ENCODE peak calls at places on chromosomes 16 and 17, in ten cellular contexts. V, W, D, H, E, F, Y, X, Z and Q are unnamed samples.

GRCh38 chr16:24838554-24839266 is 7.1 kb upstream of the SLC5A11 start:
- DNase-seq in V (peak), W (no peak), D (no peak), H (no peak), E (no peak), F (peak), Y (peak), X (peak), Z (peak), Q (peak)

GRCh38 chr17:82659886-82660285 is 11.6 kb upstream of the WDR45B start:
- DNase-seq in V (peak), W (no peak), D (no peak), H (no peak), E (no peak), F (no peak), Y (no peak), X (no peak), Z (no peak), Q (no peak)

GRCh38 chr17:35373532-35373983 is at the start of gene SLFN11:
- DNase-seq in V (peak), W (peak), D (peak), H (peak), E (no peak), F (peak), Y (peak), X (peak), Z (peak), Q (peak)

GRCh38 chr16:68091604-68092261 is 6.6 kb downstream of the NFATC3 start:
- DNase-seq in V (no peak), W (no peak), D (no peak), H (no peak), E (no peak), F (peak), Y (peak), X (no peak), Z (peak), Q (peak)

GRCh38 chr17:5049314-5049819 is 14.1 kb upstream of the SLC52A1 start:
- DNase-seq in V (no peak), W (no peak), D (no peak), H (peak), E (no peak), F (no peak), Y (no peak), X (no peak), Z (no peak), Q (no peak)

GRCh38 chr17:16287563-16288027 is 65.7 kb downstream of the CENPV start:
- DNase-seq in V (no peak), W (no peak), D (no peak), H (no peak), E (no peak), F (peak), Y (peak), X (peak), Z (peak), Q (no peak)

GRCh38 chr17:83077411-83077810 is 2.0 kb upstream of the METRNL start:
- DNase-seq in V (no peak), W (no peak), D (no peak), H (no peak), E (no peak), F (no peak), Y (no peak), X (no peak), Z (no peak), Q (no peak)

GRCh38 chr17:80362428-80363119 is 52.4 kb upstream of the ENDOV start:
- DNase-seq in V (peak), W (peak), D (no peak), H (no peak), E (no peak), F (peak), Y (peak), X (peak), Z (peak), Q (no peak)

GRCh38 chr17:17305282-17305801 is 2.2 kb downstream of the NT5M start:
- DNase-seq in V (peak), W (no peak), D (no peak), H (peak), E (no peak), F (peak), Y (no peak), X (no peak), Z (no peak), Q (no peak)

GRCh38 chr16:55543470-55543869 is 23.0 kb upstream of the CAPNS2 start:
- DNase-seq in V (no peak), W (no peak), D (no peak), H (no peak), E (no peak), F (peak), Y (peak), X (no peak), Z (no peak), Q (no peak)

GRCh38 chr17:30576326-30576861 is 99.2 kb downstream of the GOSR1 start:
- DNase-seq in V (no peak), W (no peak), D (no peak), H (no peak), E (no peak), F (no peak), Y (no peak), X (no peak), Z (no peak), Q (no peak)

GRCh38 chr17:19683117-19683516 is 33.3 kb downstream of the SLC47A2 start:
- DNase-seq in V (no peak), W (no peak), D (no peak), H (no peak), E (no peak), F (no peak), Y (no peak), X (no peak), Z (no peak), Q (no peak)

GRCh38 chr17:54983260-54983659 is 14.7 kb downstream of the STXBP4 start:
- DNase-seq in V (no peak), W (no peak), D (no peak), H (no peak), E (no peak), F (no peak), Y (no peak), X (no peak), Z (no peak), Q (no peak)

GRCh38 chr16:70576431-70577255 is 53.0 kb downstream of the SF3B3 start:
- DNase-seq in V (no peak), W (no peak), D (no peak), H (no peak), E (no peak), F (peak), Y (peak), X (no peak), Z (peak), Q (peak)

GRCh38 chr17:28796062-28796461 is 46.5 kb downstream of the FAM222B start:
- DNase-seq in V (no peak), W (no peak), D (no peak), H (no peak), E (no peak), F (no peak), Y (no peak), X (no peak), Z (no peak), Q (no peak)

GRCh38 chr17:19727466-19728113 is 11.2 kb upstream of the SLC47A2 start:
- DNase-seq in V (peak), W (peak), D (no peak), H (no peak), E (no peak), F (peak), Y (peak), X (peak), Z (peak), Q (peak)

GRCh38 chr17:41464682-41465081 is 2.5 kb downstream of the KRT32 start:
- DNase-seq in V (no peak), W (peak), D (peak), H (no peak), E (no peak), F (peak), Y (peak), X (peak), Z (peak), Q (peak)

GRCh38 chr17:54968954-54969400 is 412 bp downstream of the STXBP4 start:
- DNase-seq in V (no peak), W (no peak), D (no peak), H (no peak), E (no peak), F (peak), Y (peak), X (no peak), Z (no peak), Q (no peak)

GRCh38 chr17:35709874-35710273 is 21.6 kb upstream of the RASL10B start:
- DNase-seq in V (no peak), W (no peak), D (no peak), H (no peak), E (no peak), F (peak), Y (peak), X (no peak), Z (no peak), Q (no peak)

GRCh38 chr17:4583206-4583605 is 1.1 kb upstream of the SMTNL2 start:
- DNase-seq in V (no peak), W (no peak), D (no peak), H (no peak), E (no peak), F (no peak), Y (no peak), X (no peak), Z (no peak), Q (no peak)

GRCh38 chr16:17159616-17160015 is 311.1 kb downstream of the XYLT1 start:
- DNase-seq in V (no peak), W (no peak), D (no peak), H (no peak), E (peak), F (no peak), Y (no peak), X (no peak), Z (no peak), Q (no peak)

GRCh38 chr17:29179232-29180036 is 764 bp downstream of the MYO18A start:
- DNase-seq in V (no peak), W (peak), D (peak), H (no peak), E (peak), F (no peak), Y (no peak), X (no peak), Z (no peak), Q (peak)

GRCh38 chr16:62050793-62051192 is 14.6 kb upstream of the CDH8 start:
- DNase-seq in V (no peak), W (no peak), D (no peak), H (no peak), E (no peak), F (no peak), Y (no peak), X (no peak), Z (no peak), Q (no peak)

GRCh38 chr17:81566461-81567126 is 14.4 kb upstream of the FAAP100 start:
- DNase-seq in V (peak), W (peak), D (peak), H (no peak), E (no peak), F (peak), Y (peak), X (peak), Z (peak), Q (peak)

GRCh38 chr17:73526851-73527250 is 117.4 kb downstream of the SDK2 start:
- DNase-seq in V (no peak), W (no peak), D (no peak), H (no peak), E (no peak), F (no peak), Y (no peak), X (no peak), Z (no peak), Q (peak)

GRCh38 chr17:82230627-82231311 is 1.9 kb downstream of the SLC16A3 start:
- DNase-seq in V (peak), W (peak), D (peak), H (peak), E (peak), F (peak), Y (peak), X (peak), Z (peak), Q (peak)

GRCh38 chr16:68064791-68065365 is 20.3 kb upstream of the NFATC3 start:
- DNase-seq in V (peak), W (peak), D (peak), H (peak), E (no peak), F (peak), Y (peak), X (peak), Z (peak), Q (peak)

GRCh38 chr17:70138309-70138865 is 30.9 kb upstream of the KCNJ2 start:
- DNase-seq in V (no peak), W (no peak), D (no peak), H (no peak), E (no peak), F (no peak), Y (no peak), X (peak), Z (peak), Q (no peak)

GRCh38 chr17:64183815-64184397 is 54.0 kb upstream of the ERN1 start:
- DNase-seq in V (no peak), W (no peak), D (no peak), H (no peak), E (no peak), F (peak), Y (peak), X (no peak), Z (peak), Q (no peak)

GRCh38 chr17:2904135-2904534 is 107.9 kb downstream of the RAP1GAP2 start:
- DNase-seq in V (no peak), W (peak), D (peak), H (no peak), E (peak), F (no peak), Y (no peak), X (no peak), Z (peak), Q (no peak)

GRCh38 chr17:28293994-28294393 is 25.0 kb upstream of the TMEM97 start:
- DNase-seq in V (no peak), W (no peak), D (no peak), H (no peak), E (no peak), F (no peak), Y (no peak), X (no peak), Z (no peak), Q (no peak)

GRCh38 chr17:16190703-16191360 is 24.5 kb downstream of the NCOR1 start:
- DNase-seq in V (no peak), W (no peak), D (no peak), H (no peak), E (no peak), F (no peak), Y (no peak), X (no peak), Z (no peak), Q (no peak)

GRCh38 chr16:85028638-85029412 is 1.2 kb downstream of the KIAA0513 start:
- DNase-seq in V (peak), W (no peak), D (no peak), H (peak), E (no peak), F (no peak), Y (peak), X (no peak), Z (peak), Q (peak)

GRCh38 chr17:41748275-41748674 is 13.8 kb upstream of the HAP1 start:
- DNase-seq in V (no peak), W (no peak), D (no peak), H (no peak), E (no peak), F (no peak), Y (no peak), X (no peak), Z (no peak), Q (no peak)

GRCh38 chr16:67847064-67847861 is at the start of gene CENPT:
- DNase-seq in V (no peak), W (peak), D (no peak), H (no peak), E (no peak), F (peak), Y (no peak), X (no peak), Z (peak), Q (peak)

GRCh38 chr16:668519-669171 is 713 bp downstream of the RHOT2 start:
- DNase-seq in V (no peak), W (no peak), D (no peak), H (no peak), E (no peak), F (peak), Y (no peak), X (no peak), Z (no peak), Q (no peak)

GRCh38 chr16:59148312-59148711 is 414.2 kb upstream of the GOT2 start:
- DNase-seq in V (peak), W (no peak), D (no peak), H (no peak), E (no peak), F (peak), Y (no peak), X (peak), Z (no peak), Q (no peak)

GRCh38 chr17:17526369-17526768 is 30.2 kb upstream of the RASD1 start:
- DNase-seq in V (no peak), W (peak), D (peak), H (no peak), E (no peak), F (no peak), Y (no peak), X (no peak), Z (no peak), Q (no peak)

GRCh38 chr16:88922826-88923410 is 54.1 kb downstream of the CBFA2T3 start:
- DNase-seq in V (no peak), W (no peak), D (no peak), H (peak), E (no peak), F (no peak), Y (no peak), X (no peak), Z (no peak), Q (no peak)

GRCh38 chr16:88921603-88921995 is 55.1 kb upstream of the PABPN1L start:
- DNase-seq in V (no peak), W (no peak), D (no peak), H (peak), E (no peak), F (no peak), Y (no peak), X (no peak), Z (no peak), Q (no peak)

GRCh38 chr16:88922114-88922825 is 54.7 kb downstream of the CBFA2T3 start:
- DNase-seq in V (peak), W (peak), D (peak), H (no peak), E (no peak), F (peak), Y (peak), X (peak), Z (peak), Q (peak)

GRCh38 chr16:88923450-88923849 is 53.6 kb downstream of the CBFA2T3 start:
- DNase-seq in V (no peak), W (no peak), D (no peak), H (peak), E (no peak), F (no peak), Y (no peak), X (no peak), Z (no peak), Q (no peak)

DNA sequence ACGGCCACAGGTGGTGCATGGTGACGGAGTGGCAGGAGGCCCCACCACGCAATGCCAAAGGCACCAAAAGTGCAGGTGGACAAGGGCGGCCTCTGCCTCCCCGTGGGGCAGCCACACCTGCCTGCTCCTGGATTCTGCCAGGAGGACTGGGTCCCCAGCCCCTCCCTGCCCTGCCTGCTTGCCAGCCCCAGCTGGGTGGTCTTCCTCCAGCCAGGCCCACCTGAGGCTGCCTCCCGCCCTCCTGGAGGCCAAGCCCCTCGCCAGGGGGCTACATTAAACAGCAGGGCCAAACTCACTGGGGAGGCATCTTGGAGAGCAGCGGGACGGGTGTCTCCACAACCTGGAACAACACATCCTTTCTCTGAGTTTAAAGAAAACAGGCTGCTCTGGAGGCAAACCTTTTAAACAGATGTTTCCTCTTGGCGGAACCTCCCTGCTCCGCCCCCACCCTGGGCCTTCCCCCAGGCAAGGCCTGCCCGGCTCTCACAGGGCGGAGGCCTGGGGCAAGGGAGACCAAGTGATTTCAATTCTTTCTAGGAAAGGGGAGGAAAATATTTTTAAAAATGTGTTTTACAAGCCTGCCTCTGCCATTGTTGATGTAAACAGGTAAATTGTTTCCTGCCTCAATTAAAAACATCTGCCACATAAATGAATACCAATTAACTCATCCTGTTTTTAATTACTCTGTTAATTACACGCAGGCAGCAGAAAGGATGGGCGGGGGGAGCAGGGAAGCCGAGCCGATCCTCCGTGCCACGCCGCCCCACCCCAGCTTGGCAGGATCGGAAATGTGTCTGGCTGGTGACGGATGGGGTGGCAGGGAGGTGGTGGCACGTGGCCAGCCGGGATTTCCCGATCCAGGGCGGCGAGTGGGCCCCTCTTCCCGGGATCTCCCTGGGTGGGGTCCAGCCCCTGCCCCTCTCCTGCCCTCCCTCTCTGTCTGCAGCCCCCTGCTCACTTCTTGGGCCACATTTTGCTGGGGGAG is 54.5 kb upstream of the PABPN1L start:
- DNase-seq in V (no peak), W (peak), D (peak), H (no peak), E (no peak), F (peak), Y (peak), X (peak), Z (peak), Q (peak)
- H3K4me3 ChIP-seq in V (no peak), W (peak), D (peak), H (no peak), E (no peak), F (no peak), Y (no peak), X (no peak), Z (no peak), Q (no peak)

GRCh38 chr17:9801505-9801904 is 10.1 kb upstream of the DHRS7C start:
- DNase-seq in V (no peak), W (no peak), D (no peak), H (no peak), E (no peak), F (no peak), Y (no peak), X (no peak), Z (no peak), Q (no peak)
- H3K4me3 ChIP-seq in V (no peak), W (no peak), D (no peak), H (no peak), E (no peak), F (no peak), Y (no peak), X (no peak), Z (no peak), Q (no peak)

DNA sequence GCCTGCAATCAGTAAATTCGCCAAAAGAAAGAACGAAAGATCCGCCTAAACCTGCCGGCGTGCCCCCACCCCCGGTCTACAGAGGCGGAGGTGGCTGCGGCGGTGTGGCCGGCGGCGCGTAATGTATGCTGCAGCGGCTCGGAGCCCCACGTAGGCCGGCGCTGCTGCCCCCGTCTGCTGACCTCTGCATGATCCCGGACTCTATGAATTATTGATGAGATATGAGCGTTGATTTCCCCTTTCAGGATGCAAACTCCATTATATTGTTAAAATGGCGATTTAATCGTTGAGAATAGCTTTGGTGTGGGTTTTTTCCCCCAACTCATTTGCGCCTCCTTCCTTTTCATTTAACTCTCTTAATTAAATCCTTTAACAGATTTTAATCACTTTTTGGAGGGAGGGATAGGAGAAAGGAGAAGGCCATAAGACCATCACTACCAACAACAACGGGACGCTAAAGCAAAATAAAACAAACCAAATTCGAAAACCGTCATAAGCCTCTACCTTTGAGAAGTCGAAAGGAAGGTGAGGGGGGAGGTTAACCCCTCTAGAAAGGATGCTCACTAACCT is 3.6 kb downstream of the HOXB3 start:
- DNase-seq in V (no peak), W (no peak), D (no peak), H (no peak), E (no peak), F (no peak), Y (peak), X (no peak), Z (no peak), Q (no peak)
- H3K4me3 ChIP-seq in V (peak), W (peak), D (peak), H (peak), E (no peak), F (no peak), Y (peak), X (peak), Z (no peak), Q (no peak)

DNA sequence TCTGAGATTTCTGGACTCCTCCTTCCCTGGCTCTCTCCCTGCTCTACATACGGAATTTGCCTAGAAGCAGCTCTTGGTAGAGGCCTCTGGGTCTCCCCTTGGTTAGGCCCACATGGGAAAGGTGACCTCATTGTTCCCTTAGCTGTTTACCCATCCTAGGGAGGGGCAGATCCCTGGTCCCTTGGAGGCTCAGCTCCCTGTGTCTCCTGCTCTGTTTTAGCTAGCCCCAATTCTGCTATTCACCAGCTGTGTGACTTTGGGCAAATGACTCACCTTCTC is 3.8 kb downstream of the ABCC3 start:
- DNase-seq in V (no peak), W (no peak), D (no peak), H (no peak), E (no peak), F (peak), Y (peak), X (no peak), Z (no peak), Q (no peak)
- H3K4me3 ChIP-seq in V (no peak), W (no peak), D (no peak), H (no peak), E (no peak), F (no peak), Y (no peak), X (no peak), Z (peak), Q (no peak)